ENCODE peak calls at places on chromosomes 13 and 19, in ten cellular contexts. I, Z, N, V, F, B, X, Q, H and G are unnamed samples.

GRCh38 chr19:1675633-1676350 is 23.4 kb upstream of the TCF3 start:
- DNase-seq in Q (no peak), V (no peak), Z (peak), I (no peak), N (no peak), H (peak), X (peak), B (no peak), F (no peak), G (no peak)

GRCh38 chr19:35199481-35199880 is 29.1 kb downstream of the FAM187B start:
- DNase-seq in Q (no peak), F (no peak), I (no peak), Z (no peak), H (no peak), V (no peak), X (no peak), N (no peak), B (no peak), G (no peak)

GRCh38 chr19:33497778-33498175 is 23.8 kb downstream of the PEPD start:
- DNase-seq in V (no peak), I (no peak), X (no peak), F (no peak), Q (no peak), Z (no peak), B (no peak), H (no peak), N (no peak), G (no peak)

GRCh38 chr19:1370579-1371361 is 12.9 kb upstream of the NDUFS7 start:
- DNase-seq in N (no peak), Z (no peak), F (no peak), V (no peak), Q (no peak), I (no peak), H (no peak), B (no peak), X (no peak), G (no peak)

GRCh38 chr13:71672527-71672926 is 194.5 kb downstream of the DACH1 start:
- DNase-seq in V (no peak), B (no peak), X (no peak), I (peak), N (no peak), Q (no peak), F (no peak), Z (no peak), H (peak), G (no peak)

GRCh38 chr19:7242601-7243258 is 51.5 kb downstream of the INSR start:
- DNase-seq in N (peak), Q (no peak), Z (no peak), F (peak), H (no peak), I (peak), X (no peak), B (no peak), V (no peak), G (peak)

GRCh38 chr13:109730832-109731335 is 55.5 kb downstream of the IRS2 start:
- DNase-seq in V (no peak), N (no peak), F (no peak), Q (no peak), B (no peak), X (no peak), Z (no peak), H (no peak), I (no peak), G (peak)

GRCh38 chr19:43774103-43774939 is 6.5 kb downstream of the KCNN4 start:
- DNase-seq in B (peak), X (peak), Z (peak), V (no peak), Q (peak), I (peak), F (peak), H (no peak), N (peak), G (no peak)

GRCh38 chr19:7868671-7869452 is 5.3 kb downstream of the PRR36 start:
- DNase-seq in N (peak), Q (peak), I (peak), H (peak), Z (peak), F (peak), V (peak), X (peak), B (peak), G (no peak)

GRCh38 chr13:109494955-109495354 is 291.4 kb downstream of the IRS2 start:
- DNase-seq in X (no peak), B (no peak), Q (no peak), I (peak), N (peak), F (peak), H (peak), Z (no peak), V (no peak), G (peak)

GRCh38 chr19:18517606-18518005 is 4.3 kb downstream of the ELL start:
- DNase-seq in V (no peak), X (no peak), N (no peak), Z (no peak), I (no peak), B (no peak), Q (no peak), F (no peak), H (no peak), G (no peak)

GRCh38 chr19:14577885-14578427 is 4.9 kb upstream of the CLEC17A start:
- DNase-seq in F (no peak), Z (no peak), B (no peak), Q (no peak), X (no peak), N (no peak), I (no peak), V (no peak), H (no peak), G (no peak)

GRCh38 chr13:101115762-101116161 is 300.5 kb downstream of the NALCN start:
- DNase-seq in B (peak), V (no peak), X (no peak), Z (no peak), H (peak), F (peak), Q (no peak), N (peak), I (peak), G (no peak)

GRCh38 chr13:111850458-111850857 is 216.5 kb upstream of the SOX1 start:
- DNase-seq in Z (peak), F (no peak), Q (no peak), V (no peak), N (no peak), H (no peak), B (no peak), I (no peak), X (no peak), G (no peak)

GRCh38 chr19:43446746-43447489 is 18.5 kb downstream of the LYPD3 start:
- DNase-seq in Z (peak), F (peak), V (peak), N (peak), X (peak), Q (peak), B (peak), I (peak), H (peak), G (no peak)

GRCh38 chr13:110359840-110360301 is 52.8 kb downstream of the COL4A2 start:
- DNase-seq in X (no peak), F (no peak), V (no peak), Q (no peak), B (no peak), Z (no peak), I (peak), N (no peak), H (peak), G (no peak)

GRCh38 chr13:110677731-110678545 is 28.0 kb downstream of the CARS2 start:
- DNase-seq in N (no peak), V (no peak), H (no peak), Z (no peak), X (no peak), I (no peak), F (no peak), Q (no peak), B (no peak), G (no peak)

GRCh38 chr13:95709101-95709500 is 32.2 kb downstream of the DNAJC3 start:
- DNase-seq in Z (no peak), N (no peak), B (no peak), X (no peak), H (no peak), F (no peak), Q (no peak), I (peak), V (no peak), G (no peak)

GRCh38 chr13:75770164-75771145 is 134.3 kb downstream of the LMO7 start:
- DNase-seq in B (no peak), V (no peak), X (no peak), Z (no peak), N (peak), F (peak), I (peak), H (no peak), Q (no peak), G (no peak)

GRCh38 chr19:33168528-33168927 is 25.6 kb upstream of the LRP3 start:
- DNase-seq in X (no peak), I (no peak), B (no peak), N (no peak), Z (no peak), F (no peak), H (no peak), V (no peak), Q (no peak), G (no peak)

GRCh38 chr13:105565328-105565727 is 970.1 kb downstream of the EFNB2 start:
- DNase-seq in X (no peak), N (no peak), B (no peak), Z (no peak), I (no peak), H (no peak), F (no peak), Q (no peak), V (no peak), G (no peak)

GRCh38 chr19:44596428-44597130 is 16.8 kb upstream of the IGSF23 start:
- DNase-seq in V (no peak), N (no peak), X (peak), B (peak), F (no peak), H (no peak), I (no peak), Z (no peak), Q (no peak), G (no peak)

GRCh38 chr13:92136449-92137180 is 738.2 kb downstream of the GPC5 start:
- DNase-seq in Z (no peak), F (no peak), I (peak), Q (no peak), H (peak), V (no peak), N (no peak), B (no peak), X (no peak), G (no peak)

GRCh38 chr13:27379694-27380596 is 44.5 kb upstream of the GTF3A start:
- DNase-seq in H (peak), Q (peak), I (peak), N (peak), Z (peak), X (peak), V (no peak), F (peak), B (peak), G (no peak)

GRCh38 chr19:1259206-1259872 is 9.8 kb upstream of the CIRBP start:
- DNase-seq in Z (peak), I (peak), Q (peak), V (peak), F (peak), X (peak), N (peak), B (peak), H (peak), G (no peak)

DNA sequence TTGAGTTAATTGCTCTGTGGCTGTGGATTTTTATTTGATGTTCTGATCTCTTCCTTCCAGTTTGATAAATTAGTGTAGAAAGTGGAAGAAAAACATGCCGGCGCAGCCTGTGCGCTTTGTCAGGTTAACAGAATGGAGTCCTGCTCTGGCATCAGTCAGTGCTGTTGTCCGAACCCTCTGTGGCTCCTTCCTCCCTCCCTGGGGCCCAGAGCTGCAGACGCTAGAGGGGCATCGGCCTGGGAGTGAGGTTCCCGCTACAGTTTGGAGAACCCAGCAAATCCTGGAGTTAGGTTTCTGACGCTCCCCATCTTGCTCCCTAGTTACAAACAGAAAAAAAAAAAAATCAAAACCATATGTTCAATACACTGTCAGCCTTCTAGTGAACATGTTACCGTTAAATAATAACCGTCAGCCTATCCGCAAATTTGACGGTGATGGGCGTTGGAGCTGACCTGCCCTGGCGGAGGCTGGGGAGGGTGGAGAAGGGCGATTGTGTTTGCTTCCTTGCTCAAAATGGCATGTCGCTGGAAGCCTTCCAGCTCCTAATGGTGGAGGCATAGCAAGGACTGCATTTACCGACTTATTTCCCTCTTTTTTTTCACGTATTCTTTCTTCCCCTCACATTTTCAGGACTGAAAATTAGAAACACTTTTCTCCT is 13.5 kb downstream of the MBNL2 start:
- DNase-seq in F (no peak), B (peak), Z (no peak), Q (peak), V (no peak), N (no peak), H (no peak), X (peak), I (no peak), G (no peak)
- H3K4me3 ChIP-seq in F (no peak), B (no peak), Z (no peak), Q (peak), V (no peak), N (no peak), H (no peak), X (no peak), I (no peak), G (no peak)

GRCh38 chr19:49552749-49553148 is 24.9 kb downstream of the RCN3 start:
- DNase-seq in F (no peak), Q (no peak), X (peak), B (no peak), Z (no peak), I (no peak), N (no peak), V (no peak), H (no peak), G (no peak)

GRCh38 chr19:49551531-49551930 is 23.7 kb downstream of the RCN3 start:
- DNase-seq in Z (no peak), H (no peak), I (no peak), N (no peak), B (no peak), X (no peak), F (no peak), V (no peak), Q (no peak), G (no peak)

GRCh38 chr19:49554701-49555181 is 25.6 kb downstream of the NOSIP start:
- DNase-seq in X (peak), V (no peak), Q (peak), Z (no peak), N (peak), F (peak), I (no peak), H (peak), B (no peak), G (no peak)

GRCh38 chr19:49555600-49556411 is 24.6 kb downstream of the NOSIP start:
- DNase-seq in B (peak), N (peak), I (peak), Z (peak), F (peak), X (peak), H (peak), V (peak), Q (peak), G (no peak)

GRCh38 chr19:49553451-49554271 is 25.9 kb downstream of the RCN3 start:
- DNase-seq in F (peak), B (peak), V (no peak), H (no peak), Q (no peak), I (peak), Z (no peak), N (peak), X (peak), G (no peak)
- H3K4me3 ChIP-seq in F (no peak), B (no peak), V (no peak), H (no peak), Q (no peak), I (no peak), Z (no peak), N (no peak), X (no peak), G (no peak)

GRCh38 chr19:49152218-49152550 is 3.0 kb downstream of the HRC start:
- DNase-seq in Z (no peak), X (no peak), Q (no peak), I (no peak), H (no peak), B (no peak), F (no peak), N (no peak), V (no peak), G (no peak)
- H3K4me3 ChIP-seq in Z (no peak), X (no peak), Q (peak), I (no peak), H (no peak), B (no peak), F (no peak), N (no peak), V (no peak), G (no peak)

GRCh38 chr13:21637296-21637695 is 33.3 kb upstream of the MICU2 start:
- DNase-seq in Z (no peak), N (peak), V (no peak), I (peak), Q (no peak), B (peak), H (no peak), F (peak), X (peak), G (no peak)
- H3K4me3 ChIP-seq in Z (no peak), N (no peak), V (no peak), I (no peak), Q (no peak), B (no peak), H (no peak), F (no peak), X (no peak), G (no peak)